ENCODE peak calls at places on chromosomes 5 and 9, in ten cellular contexts. W is colonic mucosa; K is CD4-positive, alpha-beta T cell; X is PC-9; V is endothelial cell; N is astrocyte of the spinal cord; A is vagina; C is mucosa of descending colon; U is mesothelial cell of epicardium; O is prostate gland. Z is an unnamed sample.

GRCh38 chr9:35516481-35516880 is 26.6 kb downstream of the RUSC2 start:
- DNase-seq in W (no peak), K (no peak), X (peak), V (no peak), N (peak), A (no peak), C (no peak), U (no peak), O (no peak), Z (peak)

GRCh38 chr5:45454114-45454513 is 242.1 kb downstream of the HCN1 start:
- DNase-seq in W (no peak), K (no peak), X (no peak), V (peak), N (peak), A (no peak), C (no peak), U (no peak), O (no peak), Z (peak)

GRCh38 chr9:137176302-137177182 is 4.7 kb upstream of the TMEM210 start:
- DNase-seq in W (peak), K (no peak), X (no peak), V (peak), N (peak), A (no peak), C (no peak), U (no peak), O (peak), Z (peak)

GRCh38 chr9:105710638-105711037 is 16.3 kb downstream of the TMEM38B start:
- DNase-seq in W (no peak), K (no peak), X (no peak), V (no peak), N (no peak), A (no peak), C (no peak), U (no peak), O (no peak), Z (no peak)

GRCh38 chr9:124779368-124780059 is 2.6 kb downstream of the OLFML2A start:
- DNase-seq in W (no peak), K (no peak), X (peak), V (no peak), N (peak), A (no peak), C (peak), U (peak), O (no peak), Z (peak)

GRCh38 chr9:89835676-89836075 is 230.9 kb downstream of the GADD45G start:
- DNase-seq in W (no peak), K (no peak), X (no peak), V (no peak), N (no peak), A (no peak), C (no peak), U (no peak), O (no peak), Z (no peak)

GRCh38 chr5:123035320-123035949 is 1.1 kb downstream of the PPIC start:
- DNase-seq in W (peak), K (no peak), X (peak), V (peak), N (peak), A (no peak), C (peak), U (peak), O (peak), Z (peak)

GRCh38 chr5:144538845-144539244 is 368.2 kb downstream of the KCTD16 start:
- DNase-seq in W (no peak), K (no peak), X (no peak), V (no peak), N (no peak), A (no peak), C (no peak), U (no peak), O (no peak), Z (no peak)

GRCh38 chr5:171592741-171593140 is 173.3 kb downstream of the FGF18 start:
- DNase-seq in W (no peak), K (no peak), X (no peak), V (no peak), N (no peak), A (peak), C (no peak), U (peak), O (no peak), Z (peak)

GRCh38 chr5:31728039-31728438 is 89.1 kb downstream of the PDZD2 start:
- DNase-seq in W (no peak), K (no peak), X (no peak), V (no peak), N (no peak), A (no peak), C (no peak), U (no peak), O (no peak), Z (no peak)

GRCh38 chr5:170216262-170216864 is 16.4 kb upstream of the C5orf58 start:
- DNase-seq in W (no peak), K (no peak), X (peak), V (peak), N (peak), A (no peak), C (no peak), U (no peak), O (no peak), Z (peak)

GRCh38 chr9:135906291-135907005 is 898 bp downstream of the CAMSAP1 start:
- DNase-seq in W (peak), K (no peak), X (no peak), V (peak), N (peak), A (no peak), C (no peak), U (peak), O (no peak), Z (peak)

GRCh38 chr5:115320515-115320914 is 24.1 kb upstream of the CCDC112 start:
- DNase-seq in W (no peak), K (no peak), X (no peak), V (no peak), N (no peak), A (no peak), C (no peak), U (no peak), O (no peak), Z (no peak)

GRCh38 chr9:114791736-114792135 is 14.1 kb downstream of the TNFSF15 start:
- DNase-seq in W (no peak), K (no peak), X (no peak), V (no peak), N (no peak), A (no peak), C (no peak), U (no peak), O (no peak), Z (no peak)

GRCh38 chr9:133099726-133100517 is 21.1 kb downstream of the RALGDS start:
- DNase-seq in W (no peak), K (no peak), X (no peak), V (no peak), N (no peak), A (no peak), C (no peak), U (no peak), O (no peak), Z (no peak)

GRCh38 chr9:83130541-83130940 is 67.6 kb upstream of the RASEF start:
- DNase-seq in W (no peak), K (no peak), X (peak), V (no peak), N (peak), A (no peak), C (no peak), U (no peak), O (peak), Z (peak)

GRCh38 chr9:77417570-77417969 is 230.6 kb downstream of the GNA14 start:
- DNase-seq in W (no peak), K (no peak), X (peak), V (no peak), N (peak), A (no peak), C (no peak), U (no peak), O (no peak), Z (peak)

GRCh38 chr5:150434502-150434901 is 15.0 kb downstream of the RPS14 start:
- DNase-seq in W (no peak), K (no peak), X (no peak), V (no peak), N (peak), A (no peak), C (no peak), U (no peak), O (peak), Z (peak)

GRCh38 chr5:57181151-57181550 is 7.3 kb downstream of the GPBP1 start:
- DNase-seq in W (no peak), K (no peak), X (no peak), V (no peak), N (no peak), A (no peak), C (no peak), U (no peak), O (no peak), Z (no peak)

GRCh38 chr5:121805931-121806330 is 45.8 kb upstream of the FTMT start:
- DNase-seq in W (no peak), K (no peak), X (no peak), V (no peak), N (peak), A (no peak), C (no peak), U (no peak), O (no peak), Z (no peak)

GRCh38 chr9:101582593-101582992 is 12.2 kb downstream of the PPP3R2 start:
- DNase-seq in W (no peak), K (no peak), X (no peak), V (no peak), N (peak), A (no peak), C (no peak), U (no peak), O (no peak), Z (peak)

GRCh38 chr9:33464045-33464636 is 9.6 kb downstream of the NOL6 start:
- DNase-seq in W (no peak), K (no peak), X (no peak), V (no peak), N (no peak), A (no peak), C (peak), U (no peak), O (peak), Z (no peak)

DNA sequence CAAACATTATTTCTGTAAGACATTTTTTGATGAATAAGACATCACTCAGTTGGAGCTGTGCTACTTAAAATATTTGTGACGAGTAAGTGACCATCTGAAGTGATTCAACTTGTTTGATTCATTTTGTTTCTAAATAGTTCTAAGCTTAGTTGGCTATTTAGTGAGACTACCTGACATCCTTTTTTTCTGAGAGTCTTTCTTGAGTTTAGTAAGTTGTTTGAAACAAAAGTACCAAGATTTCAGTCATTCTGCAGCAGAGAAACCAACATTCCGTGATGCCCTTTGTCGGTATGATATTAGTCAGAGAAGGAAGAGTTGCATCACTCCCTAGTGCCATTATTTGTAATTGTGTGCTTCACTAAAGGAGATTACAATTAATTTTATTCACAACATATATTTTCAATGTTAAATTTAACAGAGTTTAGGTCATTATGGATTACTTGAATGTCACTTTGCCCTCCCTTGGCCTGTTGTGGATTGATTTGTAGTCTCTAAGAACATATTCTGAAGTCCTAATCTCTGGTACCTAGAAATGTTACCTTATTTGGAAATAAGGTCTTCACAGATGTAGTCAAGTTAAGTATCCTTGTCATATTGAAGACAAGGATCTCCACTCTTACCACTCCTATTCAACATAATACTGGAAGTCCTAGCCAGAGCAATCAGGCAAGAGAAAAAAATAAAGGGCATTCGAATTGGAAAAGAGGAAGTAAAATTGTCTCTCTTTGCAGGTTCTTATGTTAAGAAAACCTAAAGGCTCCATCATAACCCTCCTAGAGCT is 212.2 kb downstream of the PCSK1 start:
- DNase-seq in W (no peak), K (no peak), X (no peak), V (no peak), N (peak), A (no peak), C (no peak), U (no peak), O (no peak), Z (peak)
- TF ChIP-seq CTCF in W (no peak), K (no peak), X (no peak), V (no peak), N (no peak), A (no peak), C (no peak), U (no peak), O (no peak), Z (no peak)

GRCh38 chr5:178208540-178209227 is 4.4 kb downstream of the HNRNPAB start:
- DNase-seq in W (peak), K (no peak), X (no peak), V (no peak), N (no peak), A (no peak), C (no peak), U (no peak), O (no peak), Z (no peak)
- TF ChIP-seq CTCF in W (no peak), K (no peak), X (peak), V (no peak), N (peak), A (no peak), C (no peak), U (no peak), O (no peak), Z (no peak)

GRCh38 chr5:15421798-15422456 is 78.1 kb upstream of the FBXL7 start:
- DNase-seq in W (no peak), K (no peak), X (no peak), V (no peak), N (peak), A (no peak), C (no peak), U (no peak), O (no peak), Z (no peak)
- TF ChIP-seq CTCF in W (no peak), K (no peak), X (no peak), V (no peak), N (no peak), A (no peak), C (no peak), U (no peak), O (no peak), Z (no peak)

DNA sequence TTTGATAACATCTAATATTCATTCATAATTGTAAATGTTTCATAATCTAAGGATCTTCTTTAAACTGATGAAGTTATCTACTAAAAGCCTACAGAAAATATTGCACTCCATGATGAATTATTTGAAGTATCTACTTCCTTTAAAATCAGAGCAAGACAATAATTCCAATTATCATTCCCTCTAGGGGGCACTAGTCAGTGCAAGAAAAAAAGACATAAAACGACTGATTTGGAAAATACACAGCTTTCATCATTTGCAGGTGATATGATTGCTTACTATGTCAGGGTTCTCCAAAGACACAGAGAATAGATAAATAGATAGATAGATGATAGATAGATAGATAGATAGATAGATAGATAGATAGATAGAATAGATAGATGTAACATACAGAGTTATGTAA is 13.5 kb upstream of the GRM6 start:
- DNase-seq in W (no peak), K (no peak), X (no peak), V (no peak), N (no peak), A (no peak), C (no peak), U (no peak), O (no peak), Z (no peak)
- TF ChIP-seq CTCF in W (no peak), K (no peak), X (peak), V (no peak), N (no peak), A (no peak), C (no peak), U (no peak), O (no peak), Z (peak)

GRCh38 chr5:71697967-71698366 is 21.1 kb upstream of the CARTPT start:
- DNase-seq in W (no peak), K (no peak), X (no peak), V (no peak), N (no peak), A (no peak), C (no peak), U (no peak), O (no peak), Z (no peak)
- TF ChIP-seq CTCF in W (no peak), K (peak), X (peak), V (peak), N (peak), A (no peak), C (no peak), U (peak), O (no peak), Z (peak)

DNA sequence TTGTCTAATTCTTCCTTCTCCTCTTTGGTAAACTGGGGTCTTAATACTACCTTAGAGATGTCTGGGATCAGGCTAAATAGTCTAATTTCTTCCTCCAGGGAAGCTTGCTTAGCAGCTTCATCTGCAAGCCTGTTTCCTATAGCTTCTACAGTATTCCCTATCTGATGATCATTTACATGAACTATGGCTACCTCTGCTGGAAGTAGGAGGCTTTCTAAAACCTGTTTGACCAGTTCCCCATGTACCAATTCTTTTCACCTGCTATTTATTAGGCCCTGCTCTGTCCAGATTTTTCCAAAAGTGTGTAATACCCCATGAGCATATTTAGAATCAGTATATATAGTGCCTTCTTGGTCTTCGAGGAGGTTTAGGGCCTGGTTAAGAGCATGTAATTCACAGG is 619.8 kb downstream of the HINT1 start:
- DNase-seq in W (no peak), K (no peak), X (peak), V (no peak), N (no peak), A (no peak), C (no peak), U (no peak), O (no peak), Z (no peak)
- TF ChIP-seq CTCF in W (no peak), K (no peak), X (no peak), V (no peak), N (no peak), A (no peak), C (no peak), U (no peak), O (no peak), Z (peak)

Z was measured in MCF 10A.